ENCODE peak calls at places on chromosomes 5 and 9, in five cellular contexts. J is A172; D is ELR; P is epithelial cell of esophagus; C is activated CD8-positive, alpha-beta memory T cell treated with anti-CD3 and anti-CD28 coated beads for 4 hours. T is an unnamed sample.

GRCh38 chr9:18699749-18700148 is 225.8 kb downstream of the ADAMTSL1 start:
- DNase-seq in J (no peak), D (no peak), P (no peak), C (no peak), T (no peak)

GRCh38 chr5:78816143-78816765 is 167.7 kb upstream of the LHFPL2 start:
- DNase-seq in J (peak), D (peak), P (no peak), C (no peak), T (no peak)

GRCh38 chr5:81626524-81626923 is 124.4 kb downstream of the SSBP2 start:
- DNase-seq in J (peak), D (peak), P (peak), C (no peak), T (no peak)

GRCh38 chr9:69174645-69175487 is 789 bp downstream of the TJP2 start:
- DNase-seq in J (peak), D (peak), P (peak), C (no peak), T (peak)

GRCh38 chr5:156396063-156396829 is 69.3 kb downstream of the SGCD start:
- DNase-seq in J (no peak), D (no peak), P (peak), C (no peak), T (no peak)

GRCh38 chr9:127187231-127187956 is 65.0 kb upstream of the ANGPTL2 start:
- DNase-seq in J (peak), D (peak), P (peak), C (no peak), T (no peak)

GRCh38 chr9:108271646-108272349 is 584.0 kb downstream of the ACTL7B start:
- DNase-seq in J (peak), D (peak), P (peak), C (no peak), T (peak)

GRCh38 chr9:106846847-106847246 is 16.1 kb upstream of the ZNF462 start:
- DNase-seq in J (peak), D (peak), P (peak), C (no peak), T (no peak)

GRCh38 chr5:73942783-73943182 is 316.8 kb downstream of the ARHGEF28 start:
- DNase-seq in J (no peak), D (no peak), P (no peak), C (no peak), T (no peak)

GRCh38 chr5:75675779-75676178 is 41.5 kb downstream of the POC5 start:
- DNase-seq in J (no peak), D (no peak), P (no peak), C (no peak), T (no peak)

GRCh38 chr5:131640043-131640856 is 5.2 kb upstream of the RAPGEF6 start:
- DNase-seq in J (peak), D (peak), P (peak), C (peak), T (no peak)

GRCh38 chr9:114504341-114505186 is 709 bp downstream of the WHRN start:
- DNase-seq in J (no peak), D (peak), P (peak), C (no peak), T (no peak)

GRCh38 chr9:95003694-95004451 is 277.4 kb downstream of the AOPEP start:
- DNase-seq in J (peak), D (peak), P (peak), C (no peak), T (no peak)

GRCh38 chr9:71249729-71250317 is 128.4 kb upstream of the TRPM3 start:
- DNase-seq in J (peak), D (peak), P (peak), C (no peak), T (no peak)

GRCh38 chr5:161410640-161411039 is 135.9 kb downstream of the GABRB2 start:
- DNase-seq in J (no peak), D (no peak), P (no peak), C (no peak), T (no peak)

T was measured in DMS79.